ENCODE peak calls at places on chromosomes 13 and 19, in four cellular contexts. P is fibroblast of lung, K is breast epithelium, U is mucosa of descending colon. G is an unnamed sample.
A peak's percentile ranks its signal among the peaks of the same experiment; 100 is the strongest.

GRCh38 chr19:39481676-39482075 is 1.0 kb downstream of the TIMM50 start:
- DNase-seq in P (no peak), K (no peak), U (no peak), G (no peak)

GRCh38 chr13:99968521-99969367 is 2.8 kb downstream of the ZIC5 start:
- DNase-seq in K (no peak), U (peak; percentile 54), P (no peak), G (no peak)

GRCh38 chr19:4971424-4971793 is 2.5 kb downstream of the KDM4B start:
- DNase-seq in U (peak; percentile 66), P (no peak), K (peak; percentile 52), G (no peak)

GRCh38 chr13:59247166-59247565 is 916.6 kb downstream of the DIAPH3 start:
- DNase-seq in P (no peak), K (no peak), U (peak; percentile 7), G (no peak)

GRCh38 chr13:49664606-49665005 is 26.7 kb downstream of the EBPL start:
- DNase-seq in U (no peak), P (no peak), K (no peak), G (no peak)

GRCh38 chr13:79631260-79631659 is 150.3 kb downstream of the NDFIP2 start:
- DNase-seq in U (no peak), P (peak; percentile 75), K (peak; percentile 65), G (no peak)

GRCh38 chr19:620166-620862 is 13.0 kb downstream of the POLRMT start:
- DNase-seq in K (no peak), U (no peak), P (no peak), G (no peak)

GRCh38 chr13:80437212-80437611 is 96.3 kb upstream of the SPRY2 start:
- DNase-seq in K (no peak), P (no peak), U (no peak), G (no peak)

GRCh38 chr13:40445557-40445990 is 220.9 kb downstream of the FOXO1 start:
- DNase-seq in P (peak; percentile 97), U (peak; percentile 43), K (no peak), G (no peak)

GRCh38 chr13:98910501-98910951 is 67.3 kb downstream of the DOCK9 start:
- DNase-seq in P (peak; percentile 71), U (no peak), K (no peak), G (no peak)

GRCh38 chr19:19171821-19172532 is 1.9 kb upstream of the MEF2B start:
- DNase-seq in K (no peak), P (peak; percentile 31), U (no peak), G (no peak)

GRCh38 chr19:41545547-41545946 is 30.4 kb upstream of the CEACAM21 start:
- DNase-seq in P (no peak), K (no peak), U (no peak), G (no peak)

GRCh38 chr13:105616313-105617075 is 919.0 kb downstream of the EFNB2 start:
- DNase-seq in P (peak; percentile 57), K (no peak), U (no peak), G (no peak)

GRCh38 chr19:31121501-31121900 is 227.7 kb downstream of the TSHZ3 start:
- DNase-seq in U (no peak), K (no peak), P (no peak), G (no peak)

GRCh38 chr13:27620377-27621115 is at the start of gene LNX2:
- DNase-seq in P (peak; percentile 96), K (peak; percentile 98), U (peak; percentile 98), G (peak; percentile 95)

GRCh38 chr19:54517483-54517882 is 14.9 kb downstream of the LAIR2 start:
- DNase-seq in K (peak; percentile 19), P (peak; percentile 27), U (peak; percentile 78), G (no peak)

GRCh38 chr13:110819203-110820014 is 95.5 kb downstream of the ANKRD10 start:
- DNase-seq in P (peak; percentile 33), K (peak; percentile 48), U (peak; percentile 82), G (peak; percentile 42)

GRCh38 chr19:29259153-29259552 is 46.2 kb upstream of the UQCRFS1 start:
- DNase-seq in P (no peak), K (no peak), U (no peak), G (no peak)

G was measured in T-helper 2 cell.